ENCODE peak calls at places on chromosomes 11 and 22, in ten cellular contexts. J is lower lobe of right lung; S is breast epithelium; Z is cardiac muscle cell; R is SK-N-SH; C is RWPE2; Y is Caco-2; A is esophagus squamous epithelium; F is CD8-positive, alpha-beta T cell; B is colonic mucosa. D is an unnamed sample.

GRCh38 chr22:49693416-49693815 is 134.3 kb downstream of the BRD1 start:
- DNase-seq in J (no peak), S (peak; percentile 31), Z (no peak), R (no peak), C (no peak), Y (no peak), A (no peak), F (no peak), B (no peak), D (no peak)

GRCh38 chr11:77569671-77570070 is 20.1 kb upstream of the AQP11 start:
- DNase-seq in J (no peak), S (no peak), Z (no peak), R (no peak), C (no peak), Y (no peak), A (no peak), F (no peak), B (no peak), D (no peak)

GRCh38 chr22:23752750-23753149 is 1.5 kb downstream of the VPREB3 start:
- DNase-seq in J (no peak), S (no peak), Z (no peak), R (no peak), C (no peak), Y (no peak), A (no peak), F (no peak), B (no peak), D (no peak)

GRCh38 chr11:115695677-115696451 is 191.6 kb upstream of the CADM1 start:
- DNase-seq in J (no peak), S (no peak), Z (no peak), R (no peak), C (no peak), Y (no peak), A (no peak), F (no peak), B (no peak), D (no peak)

GRCh38 chr22:46069518-46070214 is 80.7 kb upstream of the PPARA start:
- DNase-seq in J (peak; percentile 89), S (peak; percentile 94), Z (peak; percentile 92), R (peak; percentile 78), C (peak; percentile 96), Y (no peak), A (no peak), F (no peak), B (peak; percentile 98), D (no peak)

GRCh38 chr11:10385696-10386095 is 69.4 kb upstream of the AMPD3 start:
- DNase-seq in J (no peak), S (no peak), Z (peak; percentile 80), R (no peak), C (no peak), Y (no peak), A (no peak), F (no peak), B (peak; percentile 35), D (no peak)

GRCh38 chr11:28176231-28176853 is 68.2 kb downstream of the METTL15 start:
- DNase-seq in J (no peak), S (no peak), Z (no peak), R (no peak), C (no peak), Y (no peak), A (no peak), F (no peak), B (no peak), D (no peak)

GRCh38 chr11:28673687-28674431 is 565.7 kb downstream of the METTL15 start:
- DNase-seq in J (no peak), S (no peak), Z (no peak), R (no peak), C (no peak), Y (no peak), A (no peak), F (no peak), B (no peak), D (no peak)

GRCh38 chr11:121589946-121590537 is 137.3 kb upstream of the SORL1-AS1 start:
- DNase-seq in J (no peak), S (no peak), Z (no peak), R (no peak), C (no peak), Y (no peak), A (no peak), F (no peak), B (no peak), D (no peak)

GRCh38 chr11:131326829-131327228 is 43.6 kb upstream of the NTM start:
- DNase-seq in J (no peak), S (no peak), Z (no peak), R (no peak), C (no peak), Y (no peak), A (no peak), F (no peak), B (no peak), D (no peak)

GRCh38 chr11:129828301-129828836 is 12.7 kb downstream of the TMEM45B start:
- DNase-seq in J (no peak), S (no peak), Z (peak; percentile 9), R (no peak), C (no peak), Y (no peak), A (no peak), F (no peak), B (no peak), D (no peak)

GRCh38 chr11:122743949-122744876 is 88.7 kb downstream of the UBASH3B start:
- DNase-seq in J (no peak), S (no peak), Z (no peak), R (no peak), C (no peak), Y (no peak), A (no peak), F (peak; percentile 64), B (peak; percentile 44), D (no peak)

GRCh38 chr11:43904737-43905515 is 24.3 kb downstream of the ALKBH3 start:
- DNase-seq in J (no peak), S (no peak), Z (peak; percentile 82), R (no peak), C (no peak), Y (no peak), A (no peak), F (no peak), B (no peak), D (no peak)

GRCh38 chr22:50011447-50012200 is 941 bp downstream of the IL17REL start:
- DNase-seq in J (peak; percentile 53), S (no peak), Z (no peak), R (peak; percentile 53), C (no peak), Y (no peak), A (no peak), F (no peak), B (no peak), D (no peak)

GRCh38 chr11:93532285-93532789 is 10.9 kb downstream of the SMCO4 start:
- DNase-seq in J (no peak), S (no peak), Z (peak; percentile 19), R (no peak), C (no peak), Y (no peak), A (no peak), F (no peak), B (no peak), D (no peak)

GRCh38 chr22:31818481-31819392 is 64.9 kb downstream of the DEPDC5 start:
- DNase-seq in J (no peak), S (no peak), Z (peak; percentile 5), R (no peak), C (no peak), Y (no peak), A (no peak), F (no peak), B (no peak), D (no peak)

GRCh38 chr22:23754220-23754919 is at the start of gene VPREB3:
- DNase-seq in J (no peak), S (no peak), Z (no peak), R (no peak), C (no peak), Y (no peak), A (no peak), F (no peak), B (no peak), D (no peak)

GRCh38 chr22:30348395-30348794 is 8.3 kb downstream of the SF3A1 start:
- DNase-seq in J (no peak), S (no peak), Z (no peak), R (no peak), C (no peak), Y (no peak), A (no peak), F (no peak), B (no peak), D (no peak)

GRCh38 chr11:128477811-128478210 is 109.5 kb downstream of the ETS1 start:
- DNase-seq in J (no peak), S (no peak), Z (no peak), R (no peak), C (no peak), Y (no peak), A (no peak), F (no peak), B (no peak), D (no peak)

GRCh38 chr22:41856484-41856883 is 23.6 kb downstream of the SREBF2 start:
- DNase-seq in J (no peak), S (no peak), Z (no peak), R (no peak), C (no peak), Y (no peak), A (no peak), F (no peak), B (peak; percentile 46), D (no peak)
- H3K4me1 ChIP-seq in J (peaks cover 17% of the 10 kb centered on the region), S (no peaks in the 10 kb centered on the region), Z (peaks cover 24% of the 10 kb centered on the region), R (peaks cover 5% of the 10 kb centered on the region), C (peaks cover 50% of the 10 kb centered on the region), Y (peaks cover 31% of the 10 kb centered on the region), A (peaks cover 25% of the 10 kb centered on the region), F (peaks cover 25% of the 10 kb centered on the region), B (no peaks in the 10 kb centered on the region), D (peaks cover 18% of the 10 kb centered on the region)

GRCh38 chr11:22774716-22775115 is 54.9 kb downstream of the SVIP start:
- DNase-seq in J (no peak), S (no peak), Z (no peak), R (no peak), C (no peak), Y (no peak), A (no peak), F (no peak), B (no peak), D (no peak)
- H3K4me3 ChIP-seq in J (no peak overlapping the region), S (no peak overlapping the region), Z (no peak overlapping the region), R (no peak overlapping the region), C (no peak overlapping the region), Y (no peak overlapping the region), A (no peak overlapping the region), F (no peak overlapping the region), B (no peak overlapping the region), D (no peak overlapping the region)

GRCh38 chr11:69131644-69132300 is 24.0 kb upstream of the SMIM38 start:
- DNase-seq in J (peak; percentile 84), S (peak; percentile 81), Z (peak; percentile 80), R (peak; percentile 70), C (no peak), Y (peak; percentile 94), A (no peak), F (no peak), B (peak; percentile 85), D (peak; percentile 58)
- TF ChIP-seq CTCF in J (peak; percentile 82), S (peak; percentile 49), Z (peak; percentile 85), R (peak; percentile 75), C (peak; percentile 90), Y (peak; percentile 98), A (peak; percentile 86), F (no peak), B (peak; percentile 81), D (peak; percentile 95)

GRCh38 chr22:37174964-37175363 is 13.1 kb downstream of the C1QTNF6 start:
- DNase-seq in J (no peak), S (no peak), Z (no peak), R (peak; percentile 27), C (peak; percentile 13), Y (no peak), A (no peak), F (no peak), B (no peak), D (no peak)
- H3K4me1 ChIP-seq in J (peaks cover 45% of the 10 kb centered on the region), S (peaks cover 32% of the 10 kb centered on the region), Z (peaks cover 6% of the 10 kb centered on the region), R (no peaks in the 10 kb centered on the region), C (peaks cover 8% of the 10 kb centered on the region), Y (peaks cover 9% of the 10 kb centered on the region), A (peaks cover 35% of the 10 kb centered on the region), F (peaks cover 25% of the 10 kb centered on the region), B (peaks cover 31% of the 10 kb centered on the region), D (peaks cover 49% of the 10 kb centered on the region)

D was measured in heart right ventricle.